ENCODE peak calls at places on chromosomes 11 and 22, in nine cellular contexts. C is mucosa of descending colon, U is fibroblast of mammary gland, A is kidney epithelial cell, Q is Caco-2, E is left ventricle myocardium inferior, K is choroid plexus epithelial cell, H is cardiac muscle cell, N is GM23338. X is an unnamed sample.

GRCh38 chr11:124068711-124069110 is 27.6 kb upstream of the OR10G7 start:
- DNase-seq in C (no peak), U (no peak), A (no peak), Q (no peak), E (no peak), K (no peak), H (no peak), N (no peak), X (no peak)

GRCh38 chr22:31277741-31278642 is 14.3 kb downstream of the PIK3IP1 start:
- DNase-seq in C (peak), U (no peak), A (no peak), Q (no peak), E (no peak), K (no peak), H (no peak), N (no peak), X (no peak)

GRCh38 chr11:130122141-130122575 is 37.4 kb upstream of the ST14 start:
- DNase-seq in C (no peak), U (no peak), A (no peak), Q (no peak), E (no peak), K (peak), H (no peak), N (no peak), X (peak)

GRCh38 chr11:15816270-15816871 is 540.0 kb downstream of the SOX6 start:
- DNase-seq in C (no peak), U (peak), A (no peak), Q (no peak), E (no peak), K (peak), H (no peak), N (no peak), X (no peak)

GRCh38 chr11:35030716-35031213 is 108.2 kb upstream of the CD44 start:
- DNase-seq in C (no peak), U (peak), A (peak), Q (no peak), E (peak), K (peak), H (no peak), N (no peak), X (peak)

GRCh38 chr22:25111579-25112517 is 87.8 kb upstream of the CRYBB3 start:
- DNase-seq in C (peak), U (no peak), A (no peak), Q (no peak), E (no peak), K (no peak), H (peak), N (peak), X (no peak)

GRCh38 chr11:62337682-62338181 is 484 bp downstream of the ASRGL1 start:
- DNase-seq in C (peak), U (no peak), A (no peak), Q (peak), E (peak), K (no peak), H (peak), N (peak), X (peak)

GRCh38 chr22:44975444-44976262 is 34.2 kb downstream of the PHF21B start:
- DNase-seq in C (peak), U (peak), A (peak), Q (peak), E (peak), K (peak), H (peak), N (peak), X (peak)

GRCh38 chr11:9176550-9176949 is 85.2 kb upstream of the SCUBE2 start:
- DNase-seq in C (no peak), U (no peak), A (no peak), Q (no peak), E (no peak), K (no peak), H (no peak), N (no peak), X (no peak)

GRCh38 chr11:69928124-69928523 is 108.9 kb upstream of the FGF3 start:
- DNase-seq in C (peak), U (no peak), A (no peak), Q (no peak), E (no peak), K (no peak), H (no peak), N (no peak), X (no peak)

GRCh38 chr11:16126361-16126760 is 230.0 kb downstream of the SOX6 start:
- DNase-seq in C (no peak), U (no peak), A (no peak), Q (peak), E (no peak), K (no peak), H (no peak), N (no peak), X (no peak)

GRCh38 chr22:49935561-49935960 is 17.1 kb downstream of the CRELD2 start:
- DNase-seq in C (no peak), U (peak), A (no peak), Q (no peak), E (no peak), K (no peak), H (no peak), N (peak), X (no peak)

GRCh38 chr11:3000032-3000961 is 8.2 kb upstream of the NAP1L4 start:
- DNase-seq in C (peak), U (peak), A (no peak), Q (no peak), E (peak), K (peak), H (peak), N (no peak), X (no peak)

GRCh38 chr22:45051946-45052345 is 42.1 kb upstream of the PHF21B start:
- DNase-seq in C (no peak), U (no peak), A (no peak), Q (no peak), E (no peak), K (no peak), H (no peak), N (no peak), X (no peak)

GRCh38 chr22:38125731-38126344 is 15.4 kb upstream of the BAIAP2L2 start:
- DNase-seq in C (no peak), U (no peak), A (no peak), Q (no peak), E (no peak), K (no peak), H (no peak), N (no peak), X (no peak)

GRCh38 chr11:82898242-82898641 is 2.0 kb downstream of the PRCP start:
- DNase-seq in C (no peak), U (no peak), A (no peak), Q (no peak), E (no peak), K (no peak), H (no peak), N (no peak), X (no peak)

GRCh38 chr22:45212306-45212709 is 28.4 kb downstream of the KIAA0930 start:
- DNase-seq in C (peak), U (peak), A (peak), Q (no peak), E (peak), K (peak), H (peak), N (peak), X (no peak)

GRCh38 chr11:64409707-64410395 is 50.9 kb downstream of the RPS6KA4 start:
- DNase-seq in C (no peak), U (peak), A (no peak), Q (no peak), E (no peak), K (peak), H (peak), N (peak), X (no peak)

GRCh38 chr11:7524831-7525230 is 11.0 kb downstream of the PPFIBP2 start:
- DNase-seq in C (no peak), U (no peak), A (peak), Q (no peak), E (no peak), K (no peak), H (no peak), N (no peak), X (no peak)

GRCh38 chr11:2565447-2566222 is 120.8 kb downstream of the KCNQ1 start:
- DNase-seq in C (no peak), U (no peak), A (no peak), Q (no peak), E (peak), K (no peak), H (no peak), N (no peak), X (no peak)

GRCh38 chr11:70503201-70503877 is 105.0 kb downstream of the CTTN start:
- DNase-seq in C (no peak), U (no peak), A (no peak), Q (no peak), E (peak), K (no peak), H (no peak), N (no peak), X (no peak)

GRCh38 chr22:50530857-50531545 is 1.2 kb upstream of the TYMP start:
- DNase-seq in C (peak), U (peak), A (no peak), Q (peak), E (peak), K (peak), H (peak), N (peak), X (peak)

GRCh38 chr11:100731471-100731870 is 44.4 kb downstream of the ARHGAP42 start:
- DNase-seq in C (no peak), U (no peak), A (no peak), Q (peak), E (no peak), K (no peak), H (peak), N (no peak), X (no peak)

GRCh38 chr11:124123587-124123986 is 8.3 kb downstream of the VWA5A start:
- DNase-seq in C (no peak), U (no peak), A (no peak), Q (no peak), E (no peak), K (peak), H (no peak), N (peak), X (peak)

GRCh38 chr22:39462443-39463147 is 5.8 kb downstream of the MGAT3 start:
- DNase-seq in C (no peak), U (no peak), A (no peak), Q (peak), E (peak), K (no peak), H (peak), N (peak), X (peak)

GRCh38 chr11:132858203-132858602 is 674.1 kb downstream of the OPCML start:
- DNase-seq in C (no peak), U (no peak), A (no peak), Q (peak), E (no peak), K (peak), H (peak), N (peak), X (no peak)

GRCh38 chr11:94788396-94788795 is 20.2 kb downstream of the AMOTL1 start:
- DNase-seq in C (no peak), U (peak), A (no peak), Q (no peak), E (no peak), K (no peak), H (no peak), N (no peak), X (no peak)

GRCh38 chr11:27046956-27047355 is 6.3 kb downstream of the BBOX1 start:
- DNase-seq in C (no peak), U (no peak), A (no peak), Q (no peak), E (no peak), K (no peak), H (no peak), N (no peak), X (no peak)

GRCh38 chr22:40118979-40119378 is 58.7 kb upstream of the TNRC6B start:
- DNase-seq in C (no peak), U (no peak), A (no peak), Q (no peak), E (no peak), K (no peak), H (no peak), N (no peak), X (no peak)

GRCh38 chr11:1253103-1253485 is 30.2 kb downstream of the MUC5B start:
- DNase-seq in C (no peak), U (no peak), A (no peak), Q (no peak), E (no peak), K (no peak), H (no peak), N (no peak), X (no peak)

GRCh38 chr11:1254733-1255132 is 31.9 kb downstream of the MUC5B start:
- DNase-seq in C (no peak), U (no peak), A (no peak), Q (no peak), E (no peak), K (no peak), H (no peak), N (no peak), X (no peak)

GRCh38 chr11:1252371-1253102 is 29.7 kb downstream of the MUC5B start:
- DNase-seq in C (no peak), U (no peak), A (no peak), Q (no peak), E (no peak), K (no peak), H (no peak), N (no peak), X (no peak)

GRCh38 chr11:1255151-1255550 is 32.3 kb downstream of the MUC5B start:
- DNase-seq in C (no peak), U (no peak), A (no peak), Q (no peak), E (no peak), K (no peak), H (no peak), N (no peak), X (no peak)

DNA sequence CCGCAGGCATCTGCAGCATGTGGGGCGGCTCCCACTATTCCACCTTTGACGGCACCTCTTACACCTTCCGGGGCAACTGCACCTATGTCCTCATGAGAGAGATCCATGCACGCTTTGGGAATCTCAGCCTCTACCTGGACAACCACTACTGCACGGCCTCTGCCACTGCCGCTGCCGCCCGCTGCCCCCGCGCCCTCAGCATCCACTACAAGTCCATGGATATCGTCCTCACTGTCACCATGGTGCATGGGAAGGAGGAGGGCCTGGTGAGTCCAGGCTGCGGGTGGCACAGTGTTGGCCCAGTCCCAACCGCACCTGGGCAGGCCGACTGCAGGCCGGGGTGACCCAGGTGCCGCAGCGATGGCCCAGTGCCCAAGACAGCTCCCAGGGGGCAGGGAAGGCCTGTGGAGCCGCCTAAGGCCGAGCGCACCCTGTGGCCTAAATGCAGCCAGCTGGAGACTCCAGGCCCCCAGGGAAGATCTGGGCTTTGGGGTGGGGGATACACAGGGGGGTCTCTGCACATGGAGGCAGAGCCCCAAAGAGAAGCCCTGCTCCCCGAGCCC is 31.3 kb downstream of the MUC5B start:
- DNase-seq in C (no peak), U (no peak), A (no peak), Q (no peak), E (no peak), K (no peak), H (no peak), N (no peak), X (no peak)
- TF ChIP-seq CTCF in C (no peak), U (no peak), A (no peak), Q (no peak), E (no peak), K (no peak), H (no peak), N (no peak), X (no peak)

GRCh38 chr11:72719144-72719543 is 33.1 kb downstream of the ARAP1 start:
- DNase-seq in C (no peak), U (peak), A (no peak), Q (no peak), E (peak), K (peak), H (peak), N (no peak), X (peak)
- H3K4me3 ChIP-seq in C (no peak), U (no peak), A (no peak), Q (no peak), E (peak), K (no peak), H (no peak), N (no peak), X (no peak)

DNA sequence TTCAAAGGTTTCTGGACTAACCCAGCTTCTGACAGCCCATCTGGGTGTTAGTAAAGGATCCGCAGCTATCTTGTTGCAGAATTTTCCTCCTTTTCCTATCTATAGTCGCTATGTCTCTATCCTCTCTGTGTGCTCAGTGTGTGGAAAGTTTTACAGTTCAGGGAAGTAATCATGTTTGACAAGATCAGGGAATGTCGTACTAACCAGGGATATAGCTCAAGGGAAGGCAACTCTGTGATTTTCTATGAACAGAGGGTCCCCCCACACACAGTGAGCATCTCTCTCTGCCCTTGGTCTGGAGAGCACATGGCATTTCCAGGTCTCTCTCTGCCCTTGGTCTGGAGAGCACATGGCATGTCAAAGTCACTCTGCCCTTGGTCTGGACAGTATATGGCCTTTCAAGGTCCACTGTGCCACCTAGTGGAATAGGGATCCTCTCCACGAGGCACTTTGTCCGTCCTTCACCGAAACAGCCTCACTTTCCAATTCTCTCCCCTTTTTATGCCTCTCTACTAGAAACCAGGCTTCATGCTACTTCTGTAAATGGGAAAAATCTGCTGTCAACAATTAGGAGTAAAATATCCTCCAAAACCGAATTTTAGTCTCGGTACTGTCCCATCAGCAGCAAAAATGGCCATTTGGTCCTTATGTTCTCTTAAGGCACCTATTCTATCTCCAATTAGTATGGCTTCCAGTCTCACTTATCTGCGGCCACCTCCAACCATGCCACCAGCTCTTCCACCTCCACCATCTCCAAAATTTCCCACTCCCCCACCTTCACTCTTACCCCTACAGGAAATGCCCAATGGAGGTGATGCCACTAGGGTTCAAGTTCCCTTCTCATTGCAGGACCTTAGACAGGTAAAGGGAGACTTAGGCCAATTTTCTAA is 88.7 kb downstream of the IGLL5 start:
- DNase-seq in C (no peak), U (no peak), A (no peak), Q (no peak), E (no peak), K (no peak), H (no peak), N (no peak), X (no peak)
- TF ChIP-seq CTCF in C (no peak), U (no peak), A (no peak), Q (no peak), E (peak), K (no peak), H (no peak), N (peak), X (no peak)

DNA sequence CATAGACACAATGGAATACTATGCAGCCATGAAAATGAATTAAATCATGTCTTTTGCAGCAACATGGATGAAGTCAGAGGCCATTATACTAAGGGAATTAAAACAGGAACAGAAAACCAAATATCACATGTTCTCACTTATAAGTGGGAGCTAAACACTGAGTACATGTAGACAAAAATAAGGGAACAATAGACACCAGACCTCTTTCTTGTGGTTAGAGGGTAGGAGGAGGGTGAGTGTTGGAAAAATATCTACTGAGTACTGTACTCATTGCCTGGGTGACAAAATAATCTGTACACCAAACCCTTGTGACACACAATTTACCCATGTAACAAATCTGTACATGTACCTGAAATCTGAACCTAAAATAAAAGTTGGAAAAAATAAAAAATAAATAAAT is 59.1 kb upstream of the ANO5 start:
- DNase-seq in C (no peak), U (no peak), A (no peak), Q (no peak), E (no peak), K (no peak), H (no peak), N (no peak), X (no peak)
- H3K4me3 ChIP-seq in C (no peak), U (no peak), A (no peak), Q (no peak), E (no peak), K (no peak), H (no peak), N (no peak), X (no peak)

DNA sequence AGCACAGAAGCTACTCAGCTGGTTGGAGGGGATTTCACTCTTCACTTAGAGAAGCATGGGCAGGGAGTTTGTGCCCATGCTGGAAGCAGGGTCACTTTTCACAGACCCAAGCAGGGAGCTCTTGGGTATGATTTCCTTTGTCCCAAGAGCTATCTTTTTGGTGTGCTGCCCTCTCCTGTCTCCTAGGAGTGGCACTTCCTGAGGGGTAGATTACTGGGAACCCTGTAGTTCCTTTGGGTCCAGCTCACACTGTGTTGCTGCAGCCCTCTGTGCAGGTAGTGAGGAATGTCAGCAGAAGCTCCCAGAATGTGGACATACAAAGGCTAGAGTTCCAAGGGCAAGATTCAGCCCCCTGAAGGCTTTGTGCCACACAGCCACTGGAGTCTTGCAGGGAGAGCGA is 537.1 kb upstream of the ANO3 start:
- DNase-seq in C (no peak), U (no peak), A (no peak), Q (no peak), E (no peak), K (no peak), H (no peak), N (peak), X (no peak)
- TF ChIP-seq CTCF in C (no peak), U (no peak), A (no peak), Q (no peak), E (no peak), K (no peak), H (no peak), N (peak), X (no peak)

GRCh38 chr11:43547900-43548381 is 132.6 kb upstream of the HSD17B12 start:
- DNase-seq in C (peak), U (peak), A (no peak), Q (no peak), E (peak), K (peak), H (peak), N (peak), X (no peak)
- H3K4me3 ChIP-seq in C (no peak), U (no peak), A (peak), Q (no peak), E (peak), K (peak), H (peak), N (peak), X (no peak)

DNA sequence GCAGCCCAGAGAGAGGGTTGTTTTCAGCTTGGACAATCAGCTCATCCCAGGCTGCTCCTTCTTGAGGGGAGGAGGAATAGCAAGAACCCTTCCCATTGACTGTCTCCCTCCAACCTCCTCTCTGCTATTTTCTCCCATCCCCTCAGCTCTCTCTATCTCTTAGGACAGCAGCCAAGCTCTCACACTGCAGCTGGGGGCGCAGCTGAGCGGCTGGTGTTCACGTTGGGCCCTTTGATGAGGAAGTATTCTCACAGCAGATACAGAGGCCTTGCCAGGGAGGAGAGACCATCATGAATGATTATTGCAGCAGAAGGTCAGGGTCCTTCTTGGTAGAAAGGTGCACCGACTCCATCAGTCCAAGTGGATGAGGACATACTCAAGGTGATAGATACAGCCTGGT is 26.5 kb upstream of the CADM1 start:
- DNase-seq in C (no peak), U (no peak), A (no peak), Q (no peak), E (no peak), K (no peak), H (peak), N (peak), X (peak)
- TF ChIP-seq CTCF in C (no peak), U (no peak), A (peak), Q (no peak), E (no peak), K (no peak), H (no peak), N (peak), X (peak)

X was measured in GM12865.